ENCODE peak calls at places on chromosomes 3 and 15, in nine cellular contexts. K is AG09319, O is endothelial cell of umbilical vein, Z is smooth muscle cell of the brain vasculature, Y is hypothalamus, T is AG08396, N is tibial artery, X is iris pigment epithelial cell, V is DMS 273 treated with DMSO at 0.1 percent for 48 hours. D is an unnamed sample.

GRCh38 chr3:98445949-98446406 is 17.0 kb upstream of the OR5K1 start:
- DNase-seq in K (no peak), O (no peak), Z (no peak), Y (no peak), T (no peak), N (no peak), X (no peak), V (no peak), D (peak)

GRCh38 chr3:42856544-42856943 is 19.1 kb downstream of the CYP8B1 start:
- DNase-seq in K (no peak), O (no peak), Z (no peak), Y (no peak), T (no peak), N (no peak), X (no peak), V (no peak), D (no peak)

GRCh38 chr3:23115171-23115877 is 87.8 kb upstream of the UBE2E2 start:
- DNase-seq in K (no peak), O (no peak), Z (no peak), Y (no peak), T (no peak), N (no peak), X (no peak), V (no peak), D (no peak)

GRCh38 chr3:150300376-150300775 is 107.7 kb upstream of the TSC22D2 start:
- DNase-seq in K (no peak), O (peak), Z (no peak), Y (no peak), T (no peak), N (no peak), X (peak), V (no peak), D (peak)

GRCh38 chr3:122258757-122259371 is 66.2 kb upstream of the CSTA start:
- DNase-seq in K (peak), O (peak), Z (peak), Y (peak), T (peak), N (peak), X (peak), V (peak), D (peak)

GRCh38 chr3:119967353-119968006 is 126.8 kb downstream of the GSK3B start:
- DNase-seq in K (no peak), O (no peak), Z (no peak), Y (no peak), T (no peak), N (no peak), X (no peak), V (no peak), D (no peak)

GRCh38 chr3:50213383-50213782 is 8.3 kb downstream of the SLC38A3 start:
- DNase-seq in K (no peak), O (no peak), Z (no peak), Y (peak), T (no peak), N (no peak), X (no peak), V (no peak), D (no peak)

GRCh38 chr3:185981621-185982020 is 43.8 kb upstream of the TRA2B start:
- DNase-seq in K (no peak), O (no peak), Z (no peak), Y (no peak), T (no peak), N (no peak), X (no peak), V (no peak), D (no peak)

GRCh38 chr3:164416491-164417222 is 661.6 kb downstream of the SI start:
- DNase-seq in K (peak), O (no peak), Z (no peak), Y (no peak), T (no peak), N (no peak), X (peak), V (no peak), D (no peak)

GRCh38 chr3:46660543-46661523 is 32.6 kb downstream of the ALS2CL start:
- DNase-seq in K (no peak), O (no peak), Z (no peak), Y (no peak), T (no peak), N (peak), X (no peak), V (no peak), D (no peak)

GRCh38 chr15:60673918-60674558 is 195.1 kb upstream of the ICE2 start:
- DNase-seq in K (peak), O (peak), Z (peak), Y (no peak), T (peak), N (peak), X (peak), V (peak), D (peak)

GRCh38 chr3:20861454-20861853 is 675.4 kb upstream of the SGO1 start:
- DNase-seq in K (no peak), O (no peak), Z (no peak), Y (no peak), T (no peak), N (no peak), X (no peak), V (no peak), D (no peak)

GRCh38 chr15:27865323-27865922 is 233.7 kb downstream of the OCA2 start:
- DNase-seq in K (no peak), O (no peak), Z (no peak), Y (no peak), T (no peak), N (no peak), X (no peak), V (no peak), D (no peak)

GRCh38 chr3:120171134-120171863 is 77.1 kb upstream of the GSK3B start:
- DNase-seq in K (no peak), O (no peak), Z (no peak), Y (no peak), T (no peak), N (no peak), X (no peak), V (peak), D (no peak)

GRCh38 chr15:64017082-64017588 is 29.1 kb downstream of the DAPK2 start:
- DNase-seq in K (no peak), O (no peak), Z (peak), Y (no peak), T (peak), N (no peak), X (peak), V (no peak), D (peak)

GRCh38 chr15:25568751-25569150 is 129.9 kb upstream of the UBE3A start:
- DNase-seq in K (no peak), O (no peak), Z (no peak), Y (no peak), T (no peak), N (peak), X (no peak), V (no peak), D (no peak)

GRCh38 chr15:29734917-29735572 is 87.2 kb downstream of the TJP1 start:
- DNase-seq in K (no peak), O (no peak), Z (no peak), Y (no peak), T (no peak), N (no peak), X (peak), V (no peak), D (peak)

GRCh38 chr15:43329222-43329959 is 982 bp downstream of the LCMT2 start:
- DNase-seq in K (no peak), O (peak), Z (peak), Y (peak), T (no peak), N (no peak), X (peak), V (no peak), D (peak)

GRCh38 chr15:71066983-71067382 is 48.3 kb upstream of the THSD4 start:
- DNase-seq in K (no peak), O (no peak), Z (no peak), Y (no peak), T (peak), N (no peak), X (peak), V (no peak), D (no peak)

GRCh38 chr3:143464850-143465249 is 345.3 kb downstream of the CHST2 start:
- DNase-seq in K (no peak), O (no peak), Z (no peak), Y (no peak), T (no peak), N (no peak), X (no peak), V (no peak), D (no peak)

GRCh38 chr3:106013971-106014370 is 145.2 kb upstream of the CBLB start:
- DNase-seq in K (no peak), O (no peak), Z (no peak), Y (no peak), T (peak), N (no peak), X (peak), V (no peak), D (peak)

GRCh38 chr3:133895208-133896001 is at the start of gene RAB6B:
- DNase-seq in K (no peak), O (peak), Z (no peak), Y (no peak), T (peak), N (no peak), X (peak), V (peak), D (peak)

GRCh38 chr3:117059990-117060338 is 350.4 kb downstream of the TUSC7 start:
- DNase-seq in K (no peak), O (no peak), Z (no peak), Y (no peak), T (no peak), N (no peak), X (no peak), V (no peak), D (no peak)

GRCh38 chr15:68599560-68600071 is 20.8 kb downstream of the CORO2B start:
- DNase-seq in K (peak), O (no peak), Z (no peak), Y (peak), T (peak), N (no peak), X (peak), V (no peak), D (no peak)

GRCh38 chr3:16307832-16308531 is 43.0 kb downstream of the OXNAD1 start:
- DNase-seq in K (no peak), O (no peak), Z (no peak), Y (no peak), T (no peak), N (no peak), X (no peak), V (no peak), D (no peak)

GRCh38 chr15:100918690-100919480 is at the start of gene LRRK1:
- DNase-seq in K (no peak), O (peak), Z (no peak), Y (no peak), T (peak), N (peak), X (peak), V (no peak), D (peak)

GRCh38 chr3:43525941-43526607 is 95.7 kb downstream of the ANO10 start:
- DNase-seq in K (no peak), O (no peak), Z (no peak), Y (no peak), T (no peak), N (no peak), X (peak), V (peak), D (no peak)

GRCh38 chr3:112017081-112017480 is 17.5 kb upstream of the TMPRSS7 start:
- DNase-seq in K (no peak), O (no peak), Z (no peak), Y (no peak), T (no peak), N (no peak), X (no peak), V (no peak), D (no peak)

GRCh38 chr3:125107861-125108567 is 52.2 kb upstream of the HEG1 start:
- DNase-seq in K (no peak), O (peak), Z (no peak), Y (no peak), T (peak), N (peak), X (peak), V (no peak), D (peak)

GRCh38 chr3:150069158-150069536 is 98.5 kb upstream of the PFN2 start:
- DNase-seq in K (no peak), O (no peak), Z (no peak), Y (no peak), T (no peak), N (no peak), X (no peak), V (peak), D (no peak)

GRCh38 chr3:55445551-55445950 is 41.6 kb downstream of the WNT5A start:
- DNase-seq in K (no peak), O (no peak), Z (no peak), Y (no peak), T (no peak), N (no peak), X (no peak), V (no peak), D (no peak)

GRCh38 chr15:90154861-90155626 is 46.1 kb upstream of the SEMA4B start:
- DNase-seq in K (no peak), O (no peak), Z (no peak), Y (no peak), T (peak), N (no peak), X (peak), V (no peak), D (no peak)

GRCh38 chr3:31976302-31976701 is 4.8 kb downstream of the OSBPL10 start:
- DNase-seq in K (no peak), O (no peak), Z (no peak), Y (no peak), T (no peak), N (no peak), X (no peak), V (no peak), D (no peak)

GRCh38 chr15:27479232-27480140 is 508.5 kb downstream of the GABRG3 start:
- DNase-seq in K (no peak), O (no peak), Z (no peak), Y (no peak), T (no peak), N (no peak), X (no peak), V (peak), D (peak)

GRCh38 chr3:113532698-113533533 is 561 bp downstream of the SIDT1 start:
- DNase-seq in K (no peak), O (peak), Z (no peak), Y (no peak), T (peak), N (no peak), X (no peak), V (no peak), D (no peak)

GRCh38 chr3:108223928-108224327 is 1.7 kb upstream of the IFT57 start:
- DNase-seq in K (no peak), O (peak), Z (no peak), Y (no peak), T (no peak), N (no peak), X (peak), V (no peak), D (no peak)

GRCh38 chr15:40334941-40335795 is 5.6 kb downstream of the CCDC9B start:
- DNase-seq in K (no peak), O (no peak), Z (no peak), Y (no peak), T (no peak), N (no peak), X (no peak), V (no peak), D (no peak)